ENCODE peak calls at places on chromosomes 6 and 20, in nine cellular contexts. One of them, this sample, is unnamed.

GRCh38 chr20:62831854-62832211 is 15.0 kb downstream of the COL9A3 start:
- ATAC-seq in activated T-cell treated with anti-CD3 and anti-CD28 coated beads, Interleukin-2, amount 50 U/mL, for 4 hours: no peak
- ATAC-seq in heart left ventricle: no peak
- ATAC-seq in right cardiac atrium: no peak
- ATAC-seq in naive thymus-derived CD8-positive, alpha-beta T cell: no peak
- ATAC-seq in heart right ventricle: no peak
- ATAC-seq in T-cell: no peak
- ATAC-seq in upper lobe of left lung: no peak
- ATAC-seq in Right ventricle myocardium superior: no peak
- ATAC-seq in this sample: no peak

GRCh38 chr6:56831334-56831733 is 123.6 kb upstream of the BEND6 start:
- ATAC-seq in activated T-cell treated with anti-CD3 and anti-CD28 coated beads, Interleukin-2, amount 50 U/mL, for 4 hours: no peak
- ATAC-seq in T-cell: no peak
- ATAC-seq in upper lobe of left lung: no peak
- ATAC-seq in heart right ventricle: peak
- ATAC-seq in right cardiac atrium: no peak
- ATAC-seq in Right ventricle myocardium superior: no peak
- ATAC-seq in naive thymus-derived CD8-positive, alpha-beta T cell: no peak
- ATAC-seq in heart left ventricle: no peak
- ATAC-seq in this sample: no peak

GRCh38 chr6:163655217-163656121 is 241.0 kb downstream of the QKI start:
- ATAC-seq in naive thymus-derived CD8-positive, alpha-beta T cell: no peak
- ATAC-seq in right cardiac atrium: no peak
- ATAC-seq in heart right ventricle: no peak
- ATAC-seq in T-cell: no peak
- ATAC-seq in upper lobe of left lung: no peak
- ATAC-seq in activated T-cell treated with anti-CD3 and anti-CD28 coated beads, Interleukin-2, amount 50 U/mL, for 4 hours: no peak
- ATAC-seq in heart left ventricle: peak
- ATAC-seq in Right ventricle myocardium superior: no peak
- ATAC-seq in this sample: no peak

GRCh38 chr20:25076731-25077609 is 5.0 kb downstream of the VSX1 start:
- ATAC-seq in upper lobe of left lung: no peak
- ATAC-seq in heart right ventricle: peak
- ATAC-seq in heart left ventricle: peak
- ATAC-seq in T-cell: peak
- ATAC-seq in Right ventricle myocardium superior: peak
- ATAC-seq in naive thymus-derived CD8-positive, alpha-beta T cell: no peak
- ATAC-seq in activated T-cell treated with anti-CD3 and anti-CD28 coated beads, Interleukin-2, amount 50 U/mL, for 4 hours: peak
- ATAC-seq in right cardiac atrium: peak
- ATAC-seq in this sample: peak

GRCh38 chr6:140319209-140319608 is 944.8 kb upstream of the CITED2 start:
- ATAC-seq in heart right ventricle: no peak
- ATAC-seq in T-cell: no peak
- ATAC-seq in naive thymus-derived CD8-positive, alpha-beta T cell: no peak
- ATAC-seq in right cardiac atrium: peak
- ATAC-seq in activated T-cell treated with anti-CD3 and anti-CD28 coated beads, Interleukin-2, amount 50 U/mL, for 4 hours: no peak
- ATAC-seq in heart left ventricle: peak
- ATAC-seq in upper lobe of left lung: no peak
- ATAC-seq in Right ventricle myocardium superior: no peak
- ATAC-seq in this sample: no peak

GRCh38 chr6:131400782-131401496 is 172.1 kb upstream of the ARG1 start:
- ATAC-seq in naive thymus-derived CD8-positive, alpha-beta T cell: no peak
- ATAC-seq in heart left ventricle: no peak
- ATAC-seq in upper lobe of left lung: no peak
- ATAC-seq in right cardiac atrium: no peak
- ATAC-seq in heart right ventricle: no peak
- ATAC-seq in T-cell: no peak
- ATAC-seq in Right ventricle myocardium superior: no peak
- ATAC-seq in activated T-cell treated with anti-CD3 and anti-CD28 coated beads, Interleukin-2, amount 50 U/mL, for 4 hours: no peak
- ATAC-seq in this sample: no peak

GRCh38 chr20:34105978-34106675 is 5.9 kb downstream of the EIF2S2 start:
- ATAC-seq in Right ventricle myocardium superior: no peak
- ATAC-seq in activated T-cell treated with anti-CD3 and anti-CD28 coated beads, Interleukin-2, amount 50 U/mL, for 4 hours: no peak
- ATAC-seq in right cardiac atrium: no peak
- ATAC-seq in naive thymus-derived CD8-positive, alpha-beta T cell: no peak
- ATAC-seq in heart left ventricle: no peak
- ATAC-seq in upper lobe of left lung: no peak
- ATAC-seq in T-cell: no peak
- ATAC-seq in heart right ventricle: no peak
- ATAC-seq in this sample: no peak

GRCh38 chr6:149128489-149129145 is 188.9 kb upstream of the TAB2 start:
- ATAC-seq in T-cell: peak
- ATAC-seq in activated T-cell treated with anti-CD3 and anti-CD28 coated beads, Interleukin-2, amount 50 U/mL, for 4 hours: peak
- ATAC-seq in right cardiac atrium: peak
- ATAC-seq in Right ventricle myocardium superior: peak
- ATAC-seq in heart right ventricle: peak
- ATAC-seq in naive thymus-derived CD8-positive, alpha-beta T cell: peak
- ATAC-seq in upper lobe of left lung: peak
- ATAC-seq in heart left ventricle: peak
- ATAC-seq in this sample: no peak

GRCh38 chr20:61438285-61438684 is 186.2 kb downstream of the CDH4 start:
- ATAC-seq in Right ventricle myocardium superior: no peak
- ATAC-seq in T-cell: no peak
- ATAC-seq in heart left ventricle: no peak
- ATAC-seq in naive thymus-derived CD8-positive, alpha-beta T cell: no peak
- ATAC-seq in heart right ventricle: no peak
- ATAC-seq in activated T-cell treated with anti-CD3 and anti-CD28 coated beads, Interleukin-2, amount 50 U/mL, for 4 hours: no peak
- ATAC-seq in upper lobe of left lung: no peak
- ATAC-seq in right cardiac atrium: no peak
- ATAC-seq in this sample: no peak

GRCh38 chr20:10922521-10922920 is 248.7 kb upstream of the JAG1 start:
- ATAC-seq in upper lobe of left lung: no peak
- ATAC-seq in activated T-cell treated with anti-CD3 and anti-CD28 coated beads, Interleukin-2, amount 50 U/mL, for 4 hours: no peak
- ATAC-seq in naive thymus-derived CD8-positive, alpha-beta T cell: no peak
- ATAC-seq in T-cell: no peak
- ATAC-seq in heart right ventricle: no peak
- ATAC-seq in right cardiac atrium: no peak
- ATAC-seq in heart left ventricle: no peak
- ATAC-seq in Right ventricle myocardium superior: no peak
- ATAC-seq in this sample: no peak

GRCh38 chr20:43243672-43244269 is 54.1 kb upstream of the PTPRT start:
- ATAC-seq in T-cell: no peak
- ATAC-seq in naive thymus-derived CD8-positive, alpha-beta T cell: no peak
- ATAC-seq in heart right ventricle: no peak
- ATAC-seq in right cardiac atrium: no peak
- ATAC-seq in upper lobe of left lung: no peak
- ATAC-seq in heart left ventricle: no peak
- ATAC-seq in Right ventricle myocardium superior: no peak
- ATAC-seq in activated T-cell treated with anti-CD3 and anti-CD28 coated beads, Interleukin-2, amount 50 U/mL, for 4 hours: no peak
- ATAC-seq in this sample: no peak

GRCh38 chr6:126083875-126084274 is 97.5 kb downstream of the TRMT11 start:
- ATAC-seq in heart left ventricle: no peak
- ATAC-seq in upper lobe of left lung: no peak
- ATAC-seq in T-cell: no peak
- ATAC-seq in Right ventricle myocardium superior: no peak
- ATAC-seq in heart right ventricle: no peak
- ATAC-seq in activated T-cell treated with anti-CD3 and anti-CD28 coated beads, Interleukin-2, amount 50 U/mL, for 4 hours: no peak
- ATAC-seq in right cardiac atrium: no peak
- ATAC-seq in naive thymus-derived CD8-positive, alpha-beta T cell: no peak
- ATAC-seq in this sample: no peak

GRCh38 chr6:135233676-135234491 is 52.8 kb downstream of the MYB start:
- ATAC-seq in T-cell: no peak
- ATAC-seq in right cardiac atrium: no peak
- ATAC-seq in naive thymus-derived CD8-positive, alpha-beta T cell: no peak
- ATAC-seq in heart left ventricle: no peak
- ATAC-seq in activated T-cell treated with anti-CD3 and anti-CD28 coated beads, Interleukin-2, amount 50 U/mL, for 4 hours: no peak
- ATAC-seq in upper lobe of left lung: no peak
- ATAC-seq in heart right ventricle: no peak
- ATAC-seq in Right ventricle myocardium superior: no peak
- ATAC-seq in this sample: no peak